ENCODE peak calls at places on chromosomes 16 and 17, in ten cellular contexts. One of them, this sample, is unnamed.

GRCh38 chr17:8055851-8056231 is 17.0 kb downstream of the ALOX15B start:
- DNase-seq in cardiac fibroblast: no peak
- DNase-seq in left ventricle myocardium inferior: no peak
- DNase-seq in dorsolateral prefrontal cortex: no peak
- DNase-seq in A549: no peak
- DNase-seq in psoas muscle: no peak
- DNase-seq in mesothelial cell of epicardium: no peak
- DNase-seq in ovary: no peak
- DNase-seq in transverse colon: no peak
- DNase-seq in Calu3: no peak
- DNase-seq in this sample: no peak

GRCh38 chr16:55539488-55539887 is 27.0 kb upstream of the CAPNS2 start:
- DNase-seq in transverse colon: no peak
- DNase-seq in ovary: no peak
- DNase-seq in cardiac fibroblast: no peak
- DNase-seq in A549: no peak
- DNase-seq in Calu3: no peak
- DNase-seq in dorsolateral prefrontal cortex: no peak
- DNase-seq in mesothelial cell of epicardium: no peak
- DNase-seq in left ventricle myocardium inferior: no peak
- DNase-seq in psoas muscle: no peak
- DNase-seq in this sample: no peak

GRCh38 chr17:64126918-64127317 is 3.0 kb downstream of the ERN1 start:
- DNase-seq in dorsolateral prefrontal cortex: no peak
- DNase-seq in ovary: no peak
- DNase-seq in Calu3: no peak
- DNase-seq in transverse colon: no peak
- DNase-seq in cardiac fibroblast: peak
- DNase-seq in left ventricle myocardium inferior: no peak
- DNase-seq in mesothelial cell of epicardium: no peak
- DNase-seq in psoas muscle: no peak
- DNase-seq in A549: no peak
- DNase-seq in this sample: no peak

GRCh38 chr16:53435066-53435688 is 906 bp downstream of the RBL2 start:
- DNase-seq in cardiac fibroblast: peak
- DNase-seq in mesothelial cell of epicardium: peak
- DNase-seq in transverse colon: peak
- DNase-seq in psoas muscle: peak
- DNase-seq in dorsolateral prefrontal cortex: peak
- DNase-seq in left ventricle myocardium inferior: peak
- DNase-seq in A549: peak
- DNase-seq in Calu3: peak
- DNase-seq in ovary: peak
- DNase-seq in this sample: peak

GRCh38 chr16:69131167-69131748 is 1.1 kb downstream of the CHTF8 start:
- DNase-seq in cardiac fibroblast: no peak
- DNase-seq in Calu3: no peak
- DNase-seq in mesothelial cell of epicardium: no peak
- DNase-seq in transverse colon: no peak
- DNase-seq in dorsolateral prefrontal cortex: no peak
- DNase-seq in psoas muscle: no peak
- DNase-seq in left ventricle myocardium inferior: no peak
- DNase-seq in A549: peak
- DNase-seq in ovary: no peak
- DNase-seq in this sample: no peak

GRCh38 chr17:80152057-80152831 is 5.3 kb upstream of the EIF4A3 start:
- DNase-seq in dorsolateral prefrontal cortex: no peak
- DNase-seq in psoas muscle: no peak
- DNase-seq in mesothelial cell of epicardium: no peak
- DNase-seq in A549: no peak
- DNase-seq in cardiac fibroblast: peak
- DNase-seq in Calu3: no peak
- DNase-seq in transverse colon: no peak
- DNase-seq in left ventricle myocardium inferior: no peak
- DNase-seq in ovary: peak
- DNase-seq in this sample: no peak

GRCh38 chr17:21280081-21280518 is 4.4 kb upstream of the MAP2K3 start:
- DNase-seq in transverse colon: peak
- DNase-seq in ovary: peak
- DNase-seq in mesothelial cell of epicardium: peak
- DNase-seq in left ventricle myocardium inferior: peak
- DNase-seq in A549: peak
- DNase-seq in cardiac fibroblast: peak
- DNase-seq in Calu3: peak
- DNase-seq in psoas muscle: peak
- DNase-seq in dorsolateral prefrontal cortex: peak
- DNase-seq in this sample: peak

GRCh38 chr17:63696381-63696961 is 3.5 kb downstream of the LIMD2 start:
- DNase-seq in cardiac fibroblast: peak
- DNase-seq in ovary: no peak
- DNase-seq in mesothelial cell of epicardium: no peak
- DNase-seq in dorsolateral prefrontal cortex: no peak
- DNase-seq in left ventricle myocardium inferior: no peak
- DNase-seq in psoas muscle: no peak
- DNase-seq in A549: peak
- DNase-seq in transverse colon: peak
- DNase-seq in Calu3: no peak
- DNase-seq in this sample: no peak

GRCh38 chr17:72502940-72503341 is 382.1 kb downstream of the SOX9 start:
- DNase-seq in Calu3: no peak
- DNase-seq in cardiac fibroblast: peak
- DNase-seq in transverse colon: no peak
- DNase-seq in left ventricle myocardium inferior: no peak
- DNase-seq in ovary: no peak
- DNase-seq in psoas muscle: no peak
- DNase-seq in A549: no peak
- DNase-seq in dorsolateral prefrontal cortex: no peak
- DNase-seq in mesothelial cell of epicardium: no peak
- DNase-seq in this sample: no peak

GRCh38 chr16:66563574-66564334 is 2.5 kb upstream of the CMTM1 start:
- DNase-seq in left ventricle myocardium inferior: no peak
- DNase-seq in transverse colon: no peak
- DNase-seq in psoas muscle: no peak
- DNase-seq in A549: no peak
- DNase-seq in Calu3: no peak
- DNase-seq in mesothelial cell of epicardium: no peak
- DNase-seq in dorsolateral prefrontal cortex: no peak
- DNase-seq in ovary: no peak
- DNase-seq in cardiac fibroblast: no peak
- DNase-seq in this sample: no peak

GRCh38 chr17:57892820-57893595 is 43.2 kb upstream of the MRPS23 start:
- DNase-seq in left ventricle myocardium inferior: peak
- DNase-seq in cardiac fibroblast: peak
- DNase-seq in A549: peak
- DNase-seq in transverse colon: peak
- DNase-seq in mesothelial cell of epicardium: peak
- DNase-seq in psoas muscle: peak
- DNase-seq in Calu3: peak
- DNase-seq in ovary: peak
- DNase-seq in dorsolateral prefrontal cortex: peak
- DNase-seq in this sample: peak
- TF ChIP-seq CTCF in left ventricle myocardium inferior: no peak
- TF ChIP-seq CTCF in cardiac fibroblast: no peak
- TF ChIP-seq CTCF in A549: no peak
- TF ChIP-seq CTCF in transverse colon: no peak
- TF ChIP-seq CTCF in mesothelial cell of epicardium: no peak
- TF ChIP-seq CTCF in psoas muscle: no peak
- TF ChIP-seq CTCF in Calu3: peak
- TF ChIP-seq CTCF in ovary: no peak
- TF ChIP-seq CTCF in dorsolateral prefrontal cortex: peak
- TF ChIP-seq CTCF in this sample: peak

DNA sequence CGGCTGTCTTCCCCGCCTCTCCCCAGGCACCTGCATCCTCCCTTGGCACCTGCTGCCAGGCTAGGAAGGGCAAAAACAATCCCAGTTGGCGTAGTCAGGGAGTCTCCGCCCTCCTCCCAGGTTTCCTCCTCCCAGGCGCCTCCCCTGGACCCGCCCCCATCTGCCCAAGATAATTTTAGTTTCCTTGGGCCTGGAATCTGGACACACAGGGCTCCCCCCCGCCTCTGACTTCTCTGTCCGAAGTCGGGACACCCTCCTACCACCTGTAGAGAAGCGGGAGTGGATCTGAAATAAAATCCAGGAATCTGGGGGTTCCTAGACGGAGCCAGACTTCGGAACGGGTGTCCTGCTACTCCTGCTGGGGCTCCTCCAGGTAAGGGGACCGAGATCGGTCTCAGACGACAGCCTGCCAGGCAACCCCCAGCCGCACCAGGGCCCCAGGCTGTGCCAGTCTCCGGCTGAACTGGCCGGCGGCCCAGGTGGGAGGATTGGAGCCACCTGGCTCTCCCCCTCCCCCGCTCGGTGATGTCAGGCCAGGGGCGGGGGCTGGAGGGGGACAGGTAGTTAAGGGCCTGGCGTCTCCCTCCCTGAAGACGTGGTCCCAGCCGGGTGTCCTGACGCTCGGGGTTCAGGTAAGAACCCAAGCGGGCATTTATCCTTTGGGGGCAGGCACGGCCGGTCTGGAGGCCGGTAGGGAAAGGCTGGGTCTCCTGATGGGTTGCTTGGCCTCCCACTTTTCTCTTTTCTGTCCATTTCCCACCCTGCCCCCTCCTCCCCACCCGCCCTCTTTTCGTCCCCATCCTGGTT is at the start of gene GRB7:
- DNase-seq in left ventricle myocardium inferior: no peak
- DNase-seq in ovary: no peak
- DNase-seq in psoas muscle: no peak
- DNase-seq in A549: peak
- DNase-seq in mesothelial cell of epicardium: peak
- DNase-seq in cardiac fibroblast: no peak
- DNase-seq in Calu3: peak
- DNase-seq in dorsolateral prefrontal cortex: no peak
- DNase-seq in transverse colon: peak
- DNase-seq in this sample: no peak
- TF ChIP-seq CTCF in left ventricle myocardium inferior: no peak
- TF ChIP-seq CTCF in ovary: no peak
- TF ChIP-seq CTCF in psoas muscle: no peak
- TF ChIP-seq CTCF in A549: no peak
- TF ChIP-seq CTCF in mesothelial cell of epicardium: no peak
- TF ChIP-seq CTCF in cardiac fibroblast: no peak
- TF ChIP-seq CTCF in Calu3: no peak
- TF ChIP-seq CTCF in dorsolateral prefrontal cortex: no peak
- TF ChIP-seq CTCF in transverse colon: no peak
- TF ChIP-seq CTCF in this sample: no peak

DNA sequence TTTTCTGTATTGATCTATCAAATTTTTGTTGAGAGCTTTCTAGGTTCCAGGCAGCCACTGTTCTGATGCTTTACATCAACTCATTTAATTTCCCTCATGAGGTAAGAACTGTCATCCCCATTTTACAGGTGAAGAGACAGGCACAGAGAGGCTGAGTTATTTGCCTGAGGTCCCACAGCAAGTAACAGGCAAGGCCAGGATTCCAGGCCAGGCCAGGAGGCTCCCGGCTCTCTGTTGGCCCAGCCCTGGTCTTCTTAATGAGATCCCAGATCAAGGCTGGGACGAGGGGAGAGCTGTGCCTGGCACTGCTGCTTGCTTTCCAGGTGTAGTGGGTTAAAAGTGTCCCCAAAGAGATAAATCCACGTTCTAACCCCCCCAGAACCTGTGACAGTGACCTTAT is 22.4 kb upstream of the RMI2 start:
- DNase-seq in Calu3: no peak
- DNase-seq in left ventricle myocardium inferior: no peak
- DNase-seq in cardiac fibroblast: no peak
- DNase-seq in ovary: no peak
- DNase-seq in psoas muscle: no peak
- DNase-seq in A549: no peak
- DNase-seq in transverse colon: no peak
- DNase-seq in dorsolateral prefrontal cortex: no peak
- DNase-seq in mesothelial cell of epicardium: no peak
- DNase-seq in this sample: no peak
- TF ChIP-seq CTCF in Calu3: no peak
- TF ChIP-seq CTCF in left ventricle myocardium inferior: no peak
- TF ChIP-seq CTCF in cardiac fibroblast: no peak
- TF ChIP-seq CTCF in ovary: no peak
- TF ChIP-seq CTCF in psoas muscle: no peak
- TF ChIP-seq CTCF in A549: no peak
- TF ChIP-seq CTCF in transverse colon: no peak
- TF ChIP-seq CTCF in dorsolateral prefrontal cortex: no peak
- TF ChIP-seq CTCF in mesothelial cell of epicardium: no peak
- TF ChIP-seq CTCF in this sample: no peak

DNA sequence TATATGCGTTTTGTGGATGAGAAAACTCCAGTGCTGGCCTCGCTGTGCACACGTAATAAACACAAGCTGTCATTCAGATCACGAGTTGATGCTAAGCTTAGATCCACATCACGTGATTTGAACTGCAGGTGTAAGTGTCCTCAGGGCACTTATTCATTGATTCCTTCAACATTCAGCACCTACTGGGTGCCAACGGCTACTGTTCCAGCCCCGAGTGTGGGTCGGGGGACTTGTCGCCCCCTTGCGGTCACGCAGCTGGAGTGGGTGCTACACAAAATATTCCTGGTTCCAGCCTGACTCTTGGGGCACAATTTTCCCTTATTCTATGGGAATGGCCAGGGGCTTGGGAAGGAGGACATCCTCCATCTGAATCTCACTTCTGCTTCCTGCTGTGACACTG is 29.9 kb upstream of the GINS2 start:
- DNase-seq in psoas muscle: no peak
- DNase-seq in Calu3: peak
- DNase-seq in A549: peak
- DNase-seq in ovary: no peak
- DNase-seq in dorsolateral prefrontal cortex: no peak
- DNase-seq in left ventricle myocardium inferior: no peak
- DNase-seq in mesothelial cell of epicardium: no peak
- DNase-seq in transverse colon: peak
- DNase-seq in cardiac fibroblast: no peak
- DNase-seq in this sample: no peak
- TF ChIP-seq CTCF in psoas muscle: peak
- TF ChIP-seq CTCF in Calu3: peak
- TF ChIP-seq CTCF in A549: peak
- TF ChIP-seq CTCF in ovary: no peak
- TF ChIP-seq CTCF in dorsolateral prefrontal cortex: peak
- TF ChIP-seq CTCF in left ventricle myocardium inferior: peak
- TF ChIP-seq CTCF in mesothelial cell of epicardium: peak
- TF ChIP-seq CTCF in transverse colon: peak
- TF ChIP-seq CTCF in cardiac fibroblast: peak
- TF ChIP-seq CTCF in this sample: no peak

GRCh38 chr17:35769895-35770486 is 9.3 kb downstream of the C17orf50 start:
- DNase-seq in A549: no peak
- DNase-seq in Calu3: no peak
- DNase-seq in ovary: no peak
- DNase-seq in mesothelial cell of epicardium: no peak
- DNase-seq in psoas muscle: no peak
- DNase-seq in left ventricle myocardium inferior: no peak
- DNase-seq in transverse colon: no peak
- DNase-seq in dorsolateral prefrontal cortex: no peak
- DNase-seq in cardiac fibroblast: no peak
- DNase-seq in this sample: no peak
- TF ChIP-seq CTCF in A549: peak
- TF ChIP-seq CTCF in Calu3: peak
- TF ChIP-seq CTCF in ovary: no peak
- TF ChIP-seq CTCF in mesothelial cell of epicardium: peak
- TF ChIP-seq CTCF in psoas muscle: no peak
- TF ChIP-seq CTCF in left ventricle myocardium inferior: no peak
- TF ChIP-seq CTCF in transverse colon: no peak
- TF ChIP-seq CTCF in dorsolateral prefrontal cortex: no peak
- TF ChIP-seq CTCF in cardiac fibroblast: no peak
- TF ChIP-seq CTCF in this sample: no peak

This sample was measured in natural killer cell.